ENCODE peak calls at places on chromosome 16, in seven cellular contexts. I is activated T-cell treated with anti-CD3 and anti-CD28 coated beads for 1 hour; G is mucosa of gallbladder; K is heart right ventricle; L is stimulated activated CD4-positive, alpha-beta T cell treated with anti-CD3 and anti-CD28 coated beads, Interleukin-1b, Interleukin-23, amount 100 ng/mL, for 1 hour; V is stimulated activated CD8-positive, alpha-beta memory T cell treated with anti-CD3 and anti-CD28 coated beads, Interleukin-15, amount 100 ng/mL, for 24 hours; C is AG09309. M is an unnamed sample.

GRCh38 chr16:23368469-23368868 is 66.4 kb downstream of the SCNN1B start:
- DNase-seq in C (no peak), G (no peak), I (no peak), K (no peak), L (no peak), V (no peak), M (peak; percentile 45)

GRCh38 chr16:88633684-88634140 is 4.7 kb upstream of the IL17C start:
- DNase-seq in V (no peak), L (no peak), I (no peak), G (no peak), K (peak; percentile 22), C (no peak), M (peak; percentile 14)

GRCh38 chr16:87598431-87598830 is 3.9 kb upstream of the JPH3 start:
- DNase-seq in G (no peak), I (no peak), L (no peak), V (no peak), C (no peak), K (no peak), M (no peak)

GRCh38 chr16:2858245-2859025 is 465 bp upstream of the PRSS22 start:
- DNase-seq in I (no peak), L (no peak), C (no peak), K (no peak), V (no peak), G (peak; percentile 86), M (no peak)

GRCh38 chr16:84959045-84959576 is 52.2 kb downstream of the ZDHHC7 start:
- DNase-seq in L (no peak), V (no peak), C (no peak), K (no peak), I (no peak), G (no peak), M (no peak)

GRCh38 chr16:71637398-71637797 is 11.4 kb downstream of the MARVELD3 start:
- DNase-seq in K (no peak), C (peak; percentile 83), G (no peak), I (no peak), V (no peak), L (no peak), M (no peak)

GRCh38 chr16:72474511-72475123 is 302.7 kb upstream of the PMFBP1 start:
- DNase-seq in L (no peak), C (peak; percentile 79), I (no peak), V (no peak), G (no peak), K (no peak), M (peak; percentile 95)

GRCh38 chr16:3157229-3158013 is 22.6 kb downstream of the ZNF213 start:
- DNase-seq in G (peak; percentile 72), I (peak; percentile 33), V (no peak), C (peak; percentile 84), L (no peak), K (peak; percentile 53), M (peak; percentile 99)

GRCh38 chr16:11676799-11677198 is 8.5 kb downstream of the SNN start:
- DNase-seq in L (no peak), V (no peak), K (no peak), I (no peak), G (no peak), C (no peak), M (no peak)

GRCh38 chr16:50478773-50479149 is 69.4 kb upstream of the NKD1 start:
- DNase-seq in K (no peak), I (no peak), V (no peak), G (no peak), C (no peak), L (no peak), M (no peak)

GRCh38 chr16:77212736-77213541 is 13.7 kb downstream of the SYCE1L start:
- DNase-seq in V (peak; percentile 57), L (peak; percentile 36), I (peak; percentile 69), G (peak; percentile 46), K (peak; percentile 53), C (no peak), M (peak; percentile 48)

GRCh38 chr16:87392823-87393679 is 915 bp downstream of the MAP1LC3B start:
- DNase-seq in L (no peak), I (peak; percentile 15), C (no peak), G (peak; percentile 34), K (peak; percentile 46), V (peak; percentile 18), M (no peak)

GRCh38 chr16:69327585-69328310 is 2.6 kb downstream of the PDF start:
- DNase-seq in V (no peak), L (no peak), G (no peak), K (no peak), I (no peak), C (no peak), M (no peak)

GRCh38 chr16:25051446-25052160 is 36.4 kb upstream of the ARHGAP17 start:
- DNase-seq in C (no peak), V (no peak), I (no peak), G (no peak), K (no peak), L (no peak), M (no peak)

M was measured in RCC 7860.